ENCODE peak calls at places on chromosomes 6 and 20, in six cellular contexts. K, G, I, S, T and V are unnamed samples.

GRCh38 chr6:14467591-14467990 is 350.0 kb downstream of the CD83 start:
- DNase-seq in G (no peak), I (no peak), T (no peak), K (no peak), S (no peak), V (no peak)

GRCh38 chr6:151494235-151494950 is 576 bp downstream of the CCDC170 start:
- DNase-seq in G (peak), S (no peak), T (no peak), K (no peak), I (no peak), V (no peak)

GRCh38 chr6:82144852-82145332 is 102.7 kb downstream of the IBTK start:
- DNase-seq in G (peak), I (no peak), K (no peak), T (no peak), S (no peak), V (no peak)

GRCh38 chr6:43859213-43859612 is 89.2 kb downstream of the VEGFA start:
- DNase-seq in G (no peak), S (no peak), T (no peak), K (no peak), I (no peak), V (no peak)

GRCh38 chr6:31907158-31907813 is 5.4 kb upstream of the ZBTB12 start:
- DNase-seq in I (no peak), T (no peak), S (no peak), G (no peak), K (peak), V (peak)

GRCh38 chr6:4561773-4562172 is 214.4 kb upstream of the CDYL start:
- DNase-seq in I (no peak), G (no peak), S (no peak), T (no peak), K (no peak), V (no peak)

GRCh38 chr6:169722362-169723199 is 1.7 kb downstream of the PHF10 start:
- DNase-seq in S (peak), K (peak), I (no peak), G (peak), T (peak), V (peak)

GRCh38 chr6:158006331-158006730 is 24.7 kb downstream of the SYNJ2 start:
- DNase-seq in K (no peak), T (no peak), I (no peak), S (no peak), G (no peak), V (no peak)

GRCh38 chr20:47740225-47741184 is 44.8 kb downstream of the SULF2 start:
- DNase-seq in G (no peak), S (no peak), T (peak), I (no peak), K (no peak), V (no peak)

GRCh38 chr6:87722831-87723726 is 21.0 kb upstream of the AKIRIN2 start:
- DNase-seq in S (no peak), T (no peak), G (peak), I (peak), K (peak), V (no peak)

GRCh38 chr20:9054176-9054575 is 14.7 kb upstream of the PLCB4 start:
- DNase-seq in I (no peak), S (no peak), K (no peak), T (no peak), G (no peak), V (no peak)

GRCh38 chr20:856361-856775 is 22.9 kb downstream of the FAM110A start:
- DNase-seq in K (no peak), I (no peak), S (peak), G (no peak), T (no peak), V (no peak)

GRCh38 chr6:106158816-106159215 is 72.7 kb downstream of the PRDM1 start:
- DNase-seq in I (no peak), S (no peak), K (no peak), G (no peak), T (no peak), V (no peak)

GRCh38 chr20:58891076-58891685 is 38.7 kb downstream of the GNAS start:
- DNase-seq in S (peak), I (no peak), G (peak), K (peak), T (peak), V (peak)

GRCh38 chr6:54718541-54719023 is 128.0 kb upstream of the FAM83B start:
- DNase-seq in S (no peak), I (no peak), K (no peak), T (no peak), G (no peak), V (no peak)